ENCODE peak calls at places on chromosomes 2 and 18, in nine cellular contexts. I, X, F, U, R, W, E, Q and M are unnamed samples.

GRCh38 chr2:132645943-132646804 is 23.8 kb downstream of the LYPD1 start:
- DNase-seq in I (no peak), X (peak), F (no peak), U (no peak), R (no peak), W (no peak), E (no peak), Q (no peak), M (no peak)

GRCh38 chr18:70423120-70423519 is 134.3 kb downstream of the SOCS6 start:
- DNase-seq in I (no peak), X (no peak), F (no peak), U (no peak), R (no peak), W (no peak), E (no peak), Q (no peak), M (no peak)

GRCh38 chr2:102839668-102840388 is 78.0 kb downstream of the TMEM182 start:
- DNase-seq in I (no peak), X (no peak), F (no peak), U (peak), R (peak), W (no peak), E (no peak), Q (peak), M (peak)

GRCh38 chr2:15701326-15701907 is 109.7 kb downstream of the DDX1 start:
- DNase-seq in I (no peak), X (peak), F (no peak), U (no peak), R (no peak), W (no peak), E (no peak), Q (no peak), M (no peak)

GRCh38 chr2:102540882-102541281 is 67.9 kb downstream of the SLC9A4 start:
- DNase-seq in I (no peak), X (no peak), F (no peak), U (no peak), R (no peak), W (no peak), E (no peak), Q (peak), M (no peak)

GRCh38 chr18:28114472-28114871 is 62.5 kb downstream of the CDH2 start:
- DNase-seq in I (no peak), X (no peak), F (no peak), U (no peak), R (no peak), W (no peak), E (no peak), Q (no peak), M (no peak)

GRCh38 chr2:127092306-127092705 is 14.6 kb downstream of the BIN1 start:
- DNase-seq in I (no peak), X (peak), F (no peak), U (no peak), R (no peak), W (peak), E (peak), Q (no peak), M (no peak)

GRCh38 chr18:3619222-3619621 is 169.2 kb downstream of the TGIF1 start:
- DNase-seq in I (no peak), X (no peak), F (no peak), U (no peak), R (no peak), W (no peak), E (no peak), Q (no peak), M (no peak)

GRCh38 chr2:205879362-205879761 is 197.1 kb downstream of the NRP2 start:
- DNase-seq in I (no peak), X (no peak), F (no peak), U (no peak), R (no peak), W (no peak), E (no peak), Q (no peak), M (no peak)

GRCh38 chr2:134074619-134075018 is 179.3 kb upstream of the MGAT5 start:
- DNase-seq in I (no peak), X (no peak), F (no peak), U (no peak), R (no peak), W (no peak), E (no peak), Q (no peak), M (no peak)

GRCh38 chr2:5453648-5454390 is 238.4 kb upstream of the SOX11 start:
- DNase-seq in I (no peak), X (no peak), F (no peak), U (no peak), R (no peak), W (no peak), E (no peak), Q (no peak), M (no peak)

GRCh38 chr2:72118386-72118785 is 29.3 kb downstream of the CYP26B1 start:
- DNase-seq in I (no peak), X (no peak), F (no peak), U (no peak), R (no peak), W (no peak), E (no peak), Q (no peak), M (no peak)

GRCh38 chr18:44742741-44743311 is 62.1 kb downstream of the SETBP1 start:
- DNase-seq in I (peak), X (no peak), F (no peak), U (no peak), R (no peak), W (peak), E (peak), Q (no peak), M (no peak)

GRCh38 chr2:191150451-191151314 is at the start of gene STAT4:
- DNase-seq in I (no peak), X (peak), F (peak), U (peak), R (peak), W (no peak), E (peak), Q (peak), M (peak)

GRCh38 chr2:235390108-235390815 is 103.6 kb upstream of the AGAP1 start:
- DNase-seq in I (no peak), X (no peak), F (peak), U (no peak), R (peak), W (no peak), E (no peak), Q (no peak), M (peak)

GRCh38 chr18:41989508-41989907 is 34.5 kb downstream of the PIK3C3 start:
- DNase-seq in I (no peak), X (no peak), F (no peak), U (no peak), R (no peak), W (no peak), E (no peak), Q (no peak), M (no peak)

GRCh38 chr2:144322379-144322778 is 197.5 kb downstream of the ZEB2 start:
- DNase-seq in I (no peak), X (no peak), F (no peak), U (no peak), R (no peak), W (no peak), E (no peak), Q (no peak), M (no peak)

GRCh38 chr2:236507393-236508085 is 62.1 kb upstream of the ACKR3 start:
- DNase-seq in I (peak), X (peak), F (peak), U (peak), R (peak), W (peak), E (peak), Q (peak), M (no peak)

GRCh38 chr2:106956879-106957278 is 70.9 kb upstream of the ST6GAL2 start:
- DNase-seq in I (no peak), X (no peak), F (no peak), U (no peak), R (no peak), W (no peak), E (no peak), Q (peak), M (no peak)

GRCh38 chr2:72893594-72894319 is 6.5 kb downstream of the SPR start:
- DNase-seq in I (peak), X (no peak), F (no peak), U (no peak), R (peak), W (no peak), E (peak), Q (peak), M (peak)

GRCh38 chr2:205868054-205868453 is 185.8 kb downstream of the NRP2 start:
- DNase-seq in I (no peak), X (no peak), F (no peak), U (no peak), R (no peak), W (no peak), E (no peak), Q (no peak), M (no peak)

GRCh38 chr2:81324046-81324445 is 1019.5 kb upstream of the LRRTM1 start:
- DNase-seq in I (no peak), X (no peak), F (no peak), U (peak), R (no peak), W (no peak), E (no peak), Q (peak), M (peak)

GRCh38 chr2:46902465-46902864 is 13.1 kb downstream of the MCFD2 start:
- DNase-seq in I (no peak), X (no peak), F (no peak), U (no peak), R (no peak), W (no peak), E (no peak), Q (no peak), M (no peak)

GRCh38 chr2:20016346-20016745 is 3.9 kb upstream of the MATN3 start:
- DNase-seq in I (no peak), X (no peak), F (no peak), U (no peak), R (no peak), W (no peak), E (no peak), Q (no peak), M (no peak)

GRCh38 chr2:3490191-3491158 is 28.9 kb downstream of the ADI1 start:
- DNase-seq in I (no peak), X (no peak), F (no peak), U (no peak), R (no peak), W (peak), E (no peak), Q (no peak), M (no peak)

GRCh38 chr2:75157435-75157834 is 41.9 kb downstream of the TACR1 start:
- DNase-seq in I (no peak), X (no peak), F (no peak), U (no peak), R (no peak), W (no peak), E (no peak), Q (no peak), M (no peak)

GRCh38 chr2:34552337-34552736 is 953.2 kb upstream of the FAM98A start:
- DNase-seq in I (no peak), X (no peak), F (no peak), U (no peak), R (no peak), W (no peak), E (no peak), Q (no peak), M (no peak)

GRCh38 chr2:231930601-231931281 is 4.5 kb upstream of the NPPC start:
- DNase-seq in I (peak), X (peak), F (no peak), U (no peak), R (no peak), W (peak), E (peak), Q (no peak), M (no peak)

GRCh38 chr2:161136696-161137324 is 23.4 kb upstream of the TANK start:
- DNase-seq in I (no peak), X (no peak), F (peak), U (no peak), R (peak), W (no peak), E (no peak), Q (no peak), M (no peak)

GRCh38 chr2:132542953-132543569 is 126.5 kb downstream of the GPR39 start:
- DNase-seq in I (no peak), X (no peak), F (no peak), U (no peak), R (no peak), W (no peak), E (no peak), Q (peak), M (no peak)

GRCh38 chr2:101947374-101947773 is 44.4 kb upstream of the IL1R2 start:
- DNase-seq in I (no peak), X (no peak), F (no peak), U (no peak), R (no peak), W (no peak), E (no peak), Q (no peak), M (no peak)

GRCh38 chr2:234694244-234695013 is 197.5 kb upstream of the ARL4C start:
- DNase-seq in I (no peak), X (no peak), F (no peak), U (no peak), R (no peak), W (no peak), E (no peak), Q (no peak), M (peak)

GRCh38 chr2:174039551-174040416 is 74.6 kb upstream of the SP3 start:
- DNase-seq in I (peak), X (peak), F (peak), U (peak), R (peak), W (peak), E (peak), Q (peak), M (peak)
- H3K4me3 ChIP-seq in I (peak), X (no peak), F (peak), U (no peak), R (no peak), W (peak), E (peak), Q (no peak), M (no peak)

DNA sequence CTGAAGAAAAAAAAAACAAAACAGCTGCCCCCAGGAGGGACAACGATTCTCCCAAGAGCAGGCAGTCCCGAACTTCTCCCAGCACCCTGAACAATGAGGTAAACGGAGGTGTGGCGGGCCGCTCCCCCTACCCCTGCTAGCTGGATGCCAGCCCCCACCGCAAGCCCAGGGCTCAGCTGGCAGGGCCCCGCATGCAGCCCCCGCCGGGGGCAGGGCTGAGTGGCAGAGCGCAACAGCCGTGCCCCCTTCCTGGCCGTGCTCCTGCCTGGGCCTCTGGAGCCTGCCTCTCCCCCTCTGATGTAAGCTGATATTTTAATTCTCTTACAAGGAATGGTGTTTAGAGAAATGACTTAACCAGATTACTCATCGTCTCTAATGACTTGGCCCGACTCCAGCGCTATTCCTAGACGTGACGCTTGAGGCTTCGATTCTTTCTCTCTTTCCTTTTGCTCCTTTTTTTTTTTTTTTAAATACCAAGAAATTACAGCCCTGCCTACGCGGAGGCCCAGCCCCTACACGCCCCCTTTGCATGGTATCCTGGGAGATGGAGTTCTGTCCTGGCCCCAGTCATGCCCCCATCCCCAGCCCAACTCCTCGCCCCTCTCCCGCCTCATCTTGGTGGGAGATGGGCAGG is 4.6 kb upstream of the ARID5A start:
- DNase-seq in I (peak), X (peak), F (peak), U (no peak), R (peak), W (peak), E (peak), Q (peak), M (no peak)
- H3K4me3 ChIP-seq in I (peak), X (no peak), F (peak), U (peak), R (peak), W (peak), E (peak), Q (no peak), M (no peak)

DNA sequence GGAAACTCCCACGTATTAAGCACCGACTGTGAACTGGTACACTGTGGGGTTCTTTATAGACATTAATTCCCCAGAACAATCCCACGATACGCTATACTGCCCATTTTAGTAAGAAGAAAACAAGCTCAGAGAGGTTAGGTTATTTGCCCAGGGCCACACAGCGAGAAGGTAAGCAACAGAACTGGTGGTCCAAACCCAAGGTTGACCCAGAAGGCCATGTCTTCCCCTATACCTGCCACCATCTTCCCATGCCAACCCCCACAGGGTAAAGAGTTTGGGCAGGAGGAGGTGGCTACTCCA is 69.9 kb downstream of the MARCO start:
- DNase-seq in I (no peak), X (no peak), F (no peak), U (no peak), R (no peak), W (no peak), E (no peak), Q (no peak), M (no peak)
- H3K4me3 ChIP-seq in I (peak), X (no peak), F (no peak), U (no peak), R (no peak), W (peak), E (peak), Q (no peak), M (no peak)

DNA sequence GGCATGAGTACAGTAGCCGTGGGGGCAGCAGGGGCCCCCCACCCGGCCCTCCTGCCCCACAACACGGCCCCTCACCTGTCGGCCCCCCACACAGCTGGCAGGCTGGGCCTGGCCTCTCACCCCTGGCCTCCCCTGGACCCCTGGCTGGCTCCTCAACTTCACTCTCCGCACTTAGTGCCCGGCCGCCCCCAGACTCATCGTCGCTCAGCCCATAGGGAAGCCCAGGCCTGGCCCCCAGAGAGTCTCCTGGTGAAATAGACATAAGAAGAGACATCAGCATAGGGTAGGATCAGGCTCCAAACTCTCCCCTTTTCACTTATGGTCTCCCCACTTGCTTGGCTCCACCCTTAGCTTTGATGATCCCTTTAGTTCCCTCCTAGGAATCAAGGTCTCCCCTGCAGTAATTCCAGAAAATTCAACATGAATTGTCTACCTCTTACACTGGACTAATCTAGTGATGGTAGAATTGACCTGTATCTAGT is 1.7 kb downstream of the ZNF513 start:
- DNase-seq in I (no peak), X (peak), F (no peak), U (no peak), R (no peak), W (no peak), E (no peak), Q (no peak), M (no peak)
- H3K4me3 ChIP-seq in I (peak), X (no peak), F (no peak), U (no peak), R (no peak), W (no peak), E (no peak), Q (no peak), M (no peak)

GRCh38 chr2:159043710-159044109 is 75.3 kb downstream of the TANC1 start:
- DNase-seq in I (no peak), X (no peak), F (no peak), U (no peak), R (no peak), W (no peak), E (no peak), Q (no peak), M (no peak)

GRCh38 chr2:159044804-159045286 is 76.4 kb downstream of the TANC1 start:
- DNase-seq in I (no peak), X (no peak), F (no peak), U (no peak), R (no peak), W (no peak), E (no peak), Q (no peak), M (no peak)

GRCh38 chr2:159046966-159047365 is 78.5 kb downstream of the TANC1 start:
- DNase-seq in I (no peak), X (no peak), F (no peak), U (no peak), R (no peak), W (no peak), E (no peak), Q (no peak), M (no peak)

GRCh38 chr2:159045545-159046454 is 77.4 kb downstream of the TANC1 start:
- DNase-seq in I (no peak), X (no peak), F (no peak), U (no peak), R (no peak), W (no peak), E (no peak), Q (no peak), M (no peak)

GRCh38 chr2:159042115-159042850 is 73.8 kb downstream of the TANC1 start:
- DNase-seq in I (peak), X (no peak), F (no peak), U (no peak), R (no peak), W (no peak), E (peak), Q (no peak), M (no peak)
- H3K4me3 ChIP-seq in I (no peak), X (no peak), F (no peak), U (no peak), R (no peak), W (no peak), E (no peak), Q (no peak), M (no peak)

DNA sequence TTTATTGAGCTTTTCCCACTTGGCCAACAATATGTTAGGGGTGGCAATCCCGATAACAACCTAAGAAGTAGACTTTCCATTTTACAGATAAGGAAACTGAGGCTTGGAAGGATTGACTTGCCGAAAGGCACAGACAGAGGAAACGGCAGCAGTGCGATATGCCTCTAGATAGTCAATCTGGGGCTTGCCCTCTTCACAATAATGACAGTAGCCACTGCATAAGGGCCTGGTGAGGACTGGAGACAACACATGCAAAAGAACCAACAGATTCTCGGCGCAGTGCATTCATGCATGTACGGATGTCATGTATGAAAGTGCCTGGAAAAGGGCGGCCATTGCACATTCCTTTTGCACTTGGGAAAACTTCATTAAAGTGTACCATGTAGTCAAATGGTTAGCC is 811.2 kb downstream of the RNF144A start:
- DNase-seq in I (no peak), X (no peak), F (no peak), U (no peak), R (no peak), W (no peak), E (no peak), Q (no peak), M (no peak)
- H3K4me3 ChIP-seq in I (no peak), X (no peak), F (peak), U (no peak), R (no peak), W (no peak), E (no peak), Q (no peak), M (no peak)

DNA sequence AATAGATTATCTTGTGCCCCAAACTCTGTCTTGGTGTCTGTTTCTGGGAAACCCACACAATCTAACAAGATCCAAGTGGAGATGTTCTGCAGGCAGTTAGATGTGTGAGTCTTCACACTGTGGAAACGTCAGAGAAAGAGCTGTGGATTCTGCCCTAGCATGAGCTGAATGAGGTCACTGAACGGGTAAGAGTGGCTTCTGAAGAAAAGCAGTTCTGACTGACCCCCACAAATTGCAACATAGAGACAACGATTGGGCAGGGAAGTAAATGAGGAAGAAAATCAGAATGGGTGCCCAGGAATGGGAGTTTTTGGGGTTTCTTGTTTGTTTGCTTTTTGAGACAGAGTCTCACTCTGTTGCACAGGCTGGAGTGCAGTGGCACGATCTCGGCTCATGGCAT is 12.9 kb upstream of the RPL37A start:
- DNase-seq in I (no peak), X (no peak), F (no peak), U (no peak), R (no peak), W (no peak), E (no peak), Q (no peak), M (no peak)
- H3K4me3 ChIP-seq in I (no peak), X (no peak), F (no peak), U (no peak), R (no peak), W (no peak), E (no peak), Q (no peak), M (no peak)

GRCh38 chr2:97868986-97869721 is 126.6 kb downstream of the TMEM131 start:
- DNase-seq in I (peak), X (no peak), F (no peak), U (no peak), R (no peak), W (peak), E (no peak), Q (peak), M (no peak)
- H3K4me3 ChIP-seq in I (no peak), X (no peak), F (no peak), U (no peak), R (no peak), W (peak), E (no peak), Q (no peak), M (no peak)